ENCODE peak calls at places on chromosomes 1 and 21, in four cellular contexts. One of them, this sample, is unnamed.

GRCh38 chr1:57770772-57771171 is 346.9 kb upstream of the DAB1 start:
- DNase-seq in sciatic nerve: no peak
- DNase-seq in HT-29: peak
- DNase-seq in BE2C: no peak
- DNase-seq in this sample: no peak

GRCh38 chr1:113809651-113810602 is 2.3 kb downstream of the RSBN1 start:
- DNase-seq in sciatic nerve: no peak
- DNase-seq in HT-29: peak
- DNase-seq in BE2C: no peak
- DNase-seq in this sample: no peak

GRCh38 chr21:35511298-35512162 is 462.4 kb upstream of the RUNX1 start:
- DNase-seq in sciatic nerve: no peak
- DNase-seq in HT-29: no peak
- DNase-seq in BE2C: no peak
- DNase-seq in this sample: no peak

GRCh38 chr21:44310628-44311027 is 10.8 kb downstream of the PFKL start:
- DNase-seq in sciatic nerve: no peak
- DNase-seq in HT-29: no peak
- DNase-seq in BE2C: no peak
- DNase-seq in this sample: no peak

GRCh38 chr1:226429051-226429461 is 21.2 kb upstream of the PARP1 start:
- DNase-seq in sciatic nerve: no peak
- DNase-seq in HT-29: no peak
- DNase-seq in BE2C: no peak
- DNase-seq in this sample: no peak

GRCh38 chr1:8395433-8395866 is 77.5 kb downstream of the SLC45A1 start:
- DNase-seq in sciatic nerve: no peak
- DNase-seq in HT-29: no peak
- DNase-seq in BE2C: no peak
- DNase-seq in this sample: no peak

GRCh38 chr1:220371324-220371723 is 99.1 kb upstream of the RAB3GAP2 start:
- DNase-seq in sciatic nerve: no peak
- DNase-seq in HT-29: peak
- DNase-seq in BE2C: no peak
- DNase-seq in this sample: no peak

GRCh38 chr1:204487256-204487615 is 7.4 kb downstream of the PIK3C2B start:
- DNase-seq in sciatic nerve: no peak
- DNase-seq in HT-29: no peak
- DNase-seq in BE2C: no peak
- DNase-seq in this sample: no peak

GRCh38 chr1:103931891-103932290 is 182.2 kb downstream of the AMY1C start:
- DNase-seq in sciatic nerve: no peak
- DNase-seq in HT-29: no peak
- DNase-seq in BE2C: no peak
- DNase-seq in this sample: no peak

GRCh38 chr1:161486806-161487482 is 18.3 kb upstream of the FCGR2A start:
- DNase-seq in sciatic nerve: no peak
- DNase-seq in HT-29: peak
- DNase-seq in BE2C: peak
- DNase-seq in this sample: no peak

GRCh38 chr1:55337801-55338447 is 122.8 kb upstream of the USP24 start:
- DNase-seq in sciatic nerve: no peak
- DNase-seq in HT-29: peak
- DNase-seq in BE2C: peak
- DNase-seq in this sample: no peak

GRCh38 chr1:164310166-164310565 is 248.8 kb upstream of the PBX1 start:
- DNase-seq in sciatic nerve: no peak
- DNase-seq in HT-29: no peak
- DNase-seq in BE2C: no peak
- DNase-seq in this sample: no peak

GRCh38 chr1:235402457-235403200 is 35.4 kb downstream of the TBCE start:
- DNase-seq in sciatic nerve: peak
- DNase-seq in HT-29: no peak
- DNase-seq in BE2C: no peak
- DNase-seq in this sample: no peak

GRCh38 chr1:156949127-156949526 is 28.7 kb downstream of the LRRC71 start:
- DNase-seq in sciatic nerve: peak
- DNase-seq in HT-29: no peak
- DNase-seq in BE2C: no peak
- DNase-seq in this sample: no peak

GRCh38 chr1:67522793-67523192 is 92.6 kb upstream of the SERBP1 start:
- DNase-seq in sciatic nerve: no peak
- DNase-seq in HT-29: no peak
- DNase-seq in BE2C: no peak
- DNase-seq in this sample: no peak

GRCh38 chr1:206600527-206600926 is 11.7 kb downstream of the EIF2D start:
- DNase-seq in sciatic nerve: no peak
- DNase-seq in HT-29: no peak
- DNase-seq in BE2C: no peak
- DNase-seq in this sample: no peak

GRCh38 chr1:216457356-216457755 is 34.1 kb upstream of the USH2A start:
- DNase-seq in sciatic nerve: no peak
- DNase-seq in HT-29: no peak
- DNase-seq in BE2C: no peak
- DNase-seq in this sample: no peak

GRCh38 chr1:227234998-227235405 is 83.3 kb downstream of the CDC42BPA start:
- DNase-seq in sciatic nerve: no peak
- DNase-seq in HT-29: peak
- DNase-seq in BE2C: peak
- DNase-seq in this sample: no peak

GRCh38 chr1:179034720-179035119 is 9.0 kb downstream of the FAM20B start:
- DNase-seq in sciatic nerve: no peak
- DNase-seq in HT-29: no peak
- DNase-seq in BE2C: no peak
- DNase-seq in this sample: no peak

GRCh38 chr1:32500387-32501209 is 35.7 kb downstream of the ZBTB8B start:
- DNase-seq in sciatic nerve: peak
- DNase-seq in HT-29: peak
- DNase-seq in BE2C: peak
- DNase-seq in this sample: peak

GRCh38 chr1:98674075-98674781 is 12.7 kb downstream of the SNX7 start:
- DNase-seq in sciatic nerve: no peak
- DNase-seq in HT-29: no peak
- DNase-seq in BE2C: no peak
- DNase-seq in this sample: no peak

GRCh38 chr1:101193733-101194169 is 43.1 kb upstream of the S1PR1 start:
- DNase-seq in sciatic nerve: no peak
- DNase-seq in HT-29: no peak
- DNase-seq in BE2C: no peak
- DNase-seq in this sample: no peak

GRCh38 chr1:94634977-94635416 is 93.4 kb upstream of the F3 start:
- DNase-seq in sciatic nerve: no peak
- DNase-seq in HT-29: peak
- DNase-seq in BE2C: peak
- DNase-seq in this sample: no peak

GRCh38 chr1:23865543-23865930 is 2.6 kb downstream of the FUCA1 start:
- DNase-seq in sciatic nerve: no peak
- DNase-seq in HT-29: peak
- DNase-seq in BE2C: no peak
- DNase-seq in this sample: no peak

GRCh38 chr1:87424541-87424940 is 95.9 kb downstream of the LMO4 start:
- DNase-seq in sciatic nerve: no peak
- DNase-seq in HT-29: no peak
- DNase-seq in BE2C: no peak
- DNase-seq in this sample: no peak

GRCh38 chr1:75765697-75766355 is 20.2 kb upstream of the RABGGTB start:
- DNase-seq in sciatic nerve: no peak
- DNase-seq in HT-29: no peak
- DNase-seq in BE2C: no peak
- DNase-seq in this sample: no peak

GRCh38 chr1:100188617-100189016 is 10.6 kb upstream of the LRRC39 start:
- DNase-seq in sciatic nerve: no peak
- DNase-seq in HT-29: no peak
- DNase-seq in BE2C: peak
- DNase-seq in this sample: no peak

GRCh38 chr1:76006234-76006633 is 68.3 kb upstream of the ST6GALNAC3 start:
- DNase-seq in sciatic nerve: no peak
- DNase-seq in HT-29: no peak
- DNase-seq in BE2C: peak
- DNase-seq in this sample: no peak

GRCh38 chr1:4599951-4600481 is 54.4 kb upstream of the AJAP1 start:
- DNase-seq in sciatic nerve: peak
- DNase-seq in HT-29: no peak
- DNase-seq in BE2C: no peak
- DNase-seq in this sample: no peak

GRCh38 chr1:241714321-241715218 is 62.5 kb downstream of the WDR64 start:
- DNase-seq in sciatic nerve: no peak
- DNase-seq in HT-29: no peak
- DNase-seq in BE2C: no peak
- DNase-seq in this sample: no peak

GRCh38 chr1:201990427-201990826 is 8.0 kb downstream of the RNPEP start:
- DNase-seq in sciatic nerve: peak
- DNase-seq in HT-29: no peak
- DNase-seq in BE2C: no peak
- DNase-seq in this sample: no peak

GRCh38 chr21:38984982-38985422 is 179.3 kb downstream of the ETS2 start:
- DNase-seq in sciatic nerve: no peak
- DNase-seq in HT-29: no peak
- DNase-seq in BE2C: peak
- DNase-seq in this sample: no peak

GRCh38 chr1:224623743-224624333 is 7.7 kb downstream of the CNIH3 start:
- DNase-seq in sciatic nerve: no peak
- DNase-seq in HT-29: no peak
- DNase-seq in BE2C: no peak
- DNase-seq in this sample: no peak

GRCh38 chr1:145690587-145691558 is 16.3 kb downstream of the PDZK1 start:
- DNase-seq in sciatic nerve: no peak
- DNase-seq in HT-29: peak
- DNase-seq in BE2C: no peak
- DNase-seq in this sample: no peak

This sample was measured in uterus.